ENCODE peak calls at places on chromosomes 3 and 15, in seven cellular contexts. B, H, C, Q, S, U and P are unnamed samples.

GRCh38 chr3:72634128-72634527 is 214.1 kb downstream of the SHQ1 start:
- DNase-seq in B (no peak), U (no peak), S (no peak), Q (no peak), C (no peak), H (no peak), P (no peak)

GRCh38 chr15:95760508-95760907 is 570.0 kb upstream of the NR2F2 start:
- DNase-seq in Q (no peak), B (no peak), U (peak; percentile 21), S (no peak), H (no peak), C (no peak), P (no peak)

GRCh38 chr3:107676469-107677309 is 153.9 kb downstream of the BBX start:
- DNase-seq in S (no peak), B (no peak), Q (no peak), H (no peak), U (peak; percentile 43), C (no peak), P (no peak)

GRCh38 chr3:53633197-53633787 is 138.9 kb downstream of the CACNA1D start:
- DNase-seq in H (no peak), C (no peak), Q (no peak), B (no peak), S (no peak), U (no peak), P (no peak)

GRCh38 chr15:74788042-74788715 is 6.3 kb downstream of the CSK start:
- DNase-seq in B (no peak), U (no peak), Q (no peak), H (no peak), C (no peak), S (no peak), P (no peak)

GRCh38 chr3:128492353-128493220 is at the start of gene GATA2:
- DNase-seq in H (no peak), Q (peak; percentile 66), C (no peak), B (no peak), S (no peak), U (no peak), P (peak; percentile 59)

GRCh38 chr3:11661052-11661656 is 17.4 kb upstream of the VGLL4 start:
- DNase-seq in B (no peak), S (no peak), C (no peak), H (no peak), U (no peak), Q (no peak), P (no peak)

GRCh38 chr3:121482651-121483050 is 63.1 kb downstream of the POLQ start:
- DNase-seq in C (no peak), U (peak; percentile 83), H (no peak), Q (no peak), S (no peak), B (no peak), P (no peak)

GRCh38 chr3:98039322-98040024 is 4.4 kb upstream of the GABRR3 start:
- DNase-seq in B (peak; percentile 63), U (peak; percentile 89), Q (peak; percentile 28), H (peak; percentile 14), C (peak; percentile 31), S (peak; percentile 76), P (no peak)

GRCh38 chr3:14377838-14378169 is 24.6 kb upstream of the SLC6A6 start:
- DNase-seq in S (no peak), U (no peak), C (peak; percentile 61), Q (no peak), H (no peak), B (no peak), P (no peak)

GRCh38 chr3:64214002-64214696 is 11.1 kb downstream of the PRICKLE2 start:
- DNase-seq in B (peak; percentile 51), S (no peak), U (peak; percentile 93), H (peak; percentile 84), C (peak; percentile 75), Q (peak; percentile 86), P (peak; percentile 90)

GRCh38 chr15:67832031-67832551 is 6.8 kb downstream of the SKOR1 start:
- DNase-seq in S (no peak), U (peak; percentile 46), Q (no peak), H (no peak), C (no peak), B (no peak), P (peak; percentile 53)
- TF ChIP-seq CTCF in S (no peak), U (peak; percentile 34), Q (no peak), H (peak; percentile 27), C (peak; percentile 26), B (peak; percentile 30), P (no peak)

GRCh38 chr3:162489853-162490252 is 993.2 kb downstream of the OTOL1 start:
- DNase-seq in S (no peak), U (no peak), B (no peak), H (no peak), Q (no peak), C (no peak), P (no peak)
- TF ChIP-seq CTCF in S (no peak), U (no peak), B (peak; percentile 17), H (no peak), Q (no peak), C (no peak), P (no peak)

GRCh38 chr3:146581877-146582508 is 23.2 kb downstream of the PLSCR5 start:
- DNase-seq in H (no peak), B (no peak), S (no peak), Q (no peak), U (peak; percentile 6), C (no peak), P (no peak)

GRCh38 chr3:146574173-146574572 is 29.8 kb upstream of the PLSCR1 start:
- DNase-seq in U (no peak), C (no peak), H (no peak), Q (no peak), S (no peak), B (no peak), P (no peak)

GRCh38 chr3:146581080-146581601 is 24.0 kb downstream of the PLSCR5 start:
- DNase-seq in U (no peak), Q (no peak), H (no peak), C (no peak), S (no peak), B (no peak), P (no peak)

GRCh38 chr3:146577662-146578061 is 27.5 kb downstream of the PLSCR5 start:
- DNase-seq in S (no peak), C (no peak), U (peak; percentile 79), B (peak; percentile 19), H (no peak), Q (no peak), P (no peak)
- TF ChIP-seq CTCF in S (no peak), C (peak; percentile 61), U (peak; percentile 44), B (peak; percentile 28), H (peak; percentile 61), Q (peak; percentile 55), P (no peak)

GRCh38 chr3:13202744-13203397 is 129.6 kb upstream of the IQSEC1 start:
- DNase-seq in C (no peak), B (no peak), H (no peak), S (no peak), Q (no peak), U (no peak), P (no peak)

GRCh38 chr3:13200465-13200864 is 127.2 kb upstream of the IQSEC1 start:
- DNase-seq in C (no peak), U (no peak), H (no peak), Q (no peak), B (no peak), S (no peak), P (no peak)

GRCh38 chr3:13199006-13199776 is 126.0 kb upstream of the IQSEC1 start:
- DNase-seq in H (no peak), U (no peak), C (no peak), S (no peak), B (no peak), Q (no peak), P (peak; percentile 52)

GRCh38 chr3:13199899-13200451 is 126.7 kb upstream of the IQSEC1 start:
- DNase-seq in S (no peak), U (no peak), H (no peak), Q (no peak), C (no peak), B (no peak), P (no peak)

DNA sequence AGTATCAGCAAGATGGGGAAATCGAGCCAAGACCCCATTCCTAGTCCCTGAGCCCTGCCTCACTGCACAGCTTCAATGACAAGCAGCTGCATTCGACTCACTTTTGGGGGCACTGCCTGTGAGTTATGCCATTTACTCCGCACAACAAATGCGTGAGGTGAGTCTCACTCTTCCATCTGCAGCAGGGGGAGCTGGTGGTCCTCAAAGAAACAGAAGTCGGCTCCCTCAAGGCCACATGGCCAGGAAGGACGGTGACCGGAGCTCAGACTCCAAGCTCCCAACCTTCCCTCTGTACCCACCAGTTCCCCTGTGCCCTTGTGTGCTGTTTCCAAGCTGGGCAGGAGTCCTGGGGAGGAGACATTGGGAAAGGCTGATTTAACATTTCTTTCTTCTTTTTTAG is 127.7 kb upstream of the IQSEC1 start:
- DNase-seq in S (no peak), U (no peak), H (no peak), C (no peak), Q (no peak), B (no peak), P (no peak)
- TF ChIP-seq CTCF in S (no peak), U (no peak), H (peak; percentile 14), C (no peak), Q (no peak), B (no peak), P (no peak)